ENCODE peak calls at places on chromosomes 13 and 19, in six cellular contexts. K is A549; A is fibroblast of pulmonary artery; G is CD8-positive, alpha-beta T cell; Y is neural progenitor cell; I is OCI-LY7. H is an unnamed sample.

GRCh38 chr19:48181505-48181904 is 11.0 kb downstream of the ZSWIM9 start:
- DNase-seq in K (no peak), I (no peak), Y (no peak), G (no peak), A (no peak), H (no peak)

GRCh38 chr19:41335467-41335866 is 18.3 kb downstream of the TGFB1 start:
- DNase-seq in Y (no peak), A (no peak), G (no peak), I (no peak), K (no peak), H (no peak)

GRCh38 chr13:44243198-44243852 is 130.3 kb upstream of the SERP2 start:
- DNase-seq in A (peak; percentile 86), I (peak; percentile 84), K (no peak), G (no peak), Y (peak; percentile 59), H (peak; percentile 49)

GRCh38 chr19:56933014-56933705 is 92.6 kb upstream of the PEG3 start:
- DNase-seq in I (no peak), A (no peak), K (no peak), G (no peak), Y (no peak), H (no peak)

GRCh38 chr19:52665529-52665928 is 27.4 kb upstream of the ZNF83 start:
- DNase-seq in K (no peak), G (no peak), A (no peak), I (no peak), Y (no peak), H (no peak)

GRCh38 chr13:33174980-33175379 is 110.6 kb downstream of the STARD13 start:
- DNase-seq in K (no peak), Y (no peak), A (no peak), I (no peak), G (no peak), H (no peak)

GRCh38 chr13:83780201-83780600 is 102.1 kb downstream of the SLITRK1 start:
- DNase-seq in G (no peak), A (peak; percentile 63), K (no peak), I (peak; percentile 4), Y (peak; percentile 39), H (peak; percentile 10)

GRCh38 chr19:41323430-41324125 is 13.6 kb downstream of the CCDC97 start:
- DNase-seq in I (no peak), K (peak; percentile 93), Y (no peak), G (no peak), A (peak; percentile 96), H (peak; percentile 69)

GRCh38 chr13:34025746-34026145 is 207.8 kb downstream of the RFC3 start:
- DNase-seq in G (no peak), K (no peak), A (peak; percentile 64), I (no peak), Y (no peak), H (no peak)

GRCh38 chr13:76016799-76017198 is 380.7 kb downstream of the LMO7 start:
- DNase-seq in Y (peak; percentile 30), G (no peak), A (peak; percentile 46), K (no peak), I (peak; percentile 11), H (peak; percentile 7)

GRCh38 chr19:41914906-41915247 is 13.4 kb downstream of the ERFL start:
- DNase-seq in I (no peak), K (no peak), A (no peak), Y (no peak), G (no peak), H (no peak)

GRCh38 chr13:94300401-94300800 is 179.1 kb downstream of the DCT start:
- DNase-seq in A (no peak), G (no peak), K (no peak), Y (peak; percentile 11), I (no peak), H (no peak)

GRCh38 chr13:24301434-24301833 is 7.9 kb upstream of the C1QTNF9 start:
- DNase-seq in G (no peak), A (no peak), K (no peak), I (no peak), Y (no peak), H (no peak)

GRCh38 chr13:24304620-24305019 is 4.8 kb upstream of the C1QTNF9 start:
- DNase-seq in G (no peak), Y (no peak), K (no peak), A (no peak), I (no peak), H (no peak)

GRCh38 chr13:24299488-24300114 is 9.8 kb upstream of the C1QTNF9 start:
- DNase-seq in K (no peak), A (no peak), Y (no peak), G (no peak), I (no peak), H (no peak)

GRCh38 chr13:24306632-24307031 is 2.7 kb upstream of the C1QTNF9 start:
- DNase-seq in I (no peak), K (no peak), G (no peak), Y (no peak), A (peak; percentile 13), H (no peak)

DNA sequence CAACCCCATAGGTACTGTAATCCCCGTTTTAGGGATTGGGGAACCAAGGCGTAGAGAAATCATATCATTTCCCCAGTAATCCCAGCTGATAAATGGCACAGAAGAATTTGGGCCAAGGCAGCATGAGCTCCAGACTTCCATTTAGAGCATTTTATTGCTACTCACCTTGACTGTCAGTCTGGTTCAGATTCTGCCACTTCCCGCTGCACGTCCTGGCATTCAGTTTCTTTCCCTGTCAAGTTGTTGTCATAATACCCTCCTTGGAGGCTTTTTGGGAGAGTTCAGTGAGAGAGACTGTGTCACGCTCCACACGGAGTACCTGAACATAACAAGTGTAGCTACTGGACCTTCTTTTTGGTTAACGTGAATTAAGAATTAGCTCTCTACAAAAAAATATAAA is 7.5 kb upstream of the C1QTNF9 start:
- DNase-seq in Y (no peak), G (no peak), K (no peak), I (no peak), A (no peak), H (no peak)
- TF ChIP-seq CTCF in Y (no peak), G (no peak), K (no peak), I (no peak), A (no peak), H (no peak)

GRCh38 chr19:9941236-9941635 is 4.9 kb upstream of the OLFM2 start:
- DNase-seq in G (no peak), A (no peak), K (no peak), Y (no peak), I (no peak), H (no peak)

GRCh38 chr19:9941646-9942045 is 5.3 kb upstream of the OLFM2 start:
- DNase-seq in K (no peak), Y (no peak), G (no peak), I (no peak), A (no peak), H (no peak)

GRCh38 chr19:9943744-9944143 is 7.4 kb upstream of the OLFM2 start:
- DNase-seq in K (no peak), I (no peak), A (no peak), G (no peak), Y (no peak), H (no peak)

GRCh38 chr19:9947441-9947840 is 11.1 kb upstream of the OLFM2 start:
- DNase-seq in Y (no peak), I (no peak), A (no peak), K (no peak), G (no peak), H (no peak)

DNA sequence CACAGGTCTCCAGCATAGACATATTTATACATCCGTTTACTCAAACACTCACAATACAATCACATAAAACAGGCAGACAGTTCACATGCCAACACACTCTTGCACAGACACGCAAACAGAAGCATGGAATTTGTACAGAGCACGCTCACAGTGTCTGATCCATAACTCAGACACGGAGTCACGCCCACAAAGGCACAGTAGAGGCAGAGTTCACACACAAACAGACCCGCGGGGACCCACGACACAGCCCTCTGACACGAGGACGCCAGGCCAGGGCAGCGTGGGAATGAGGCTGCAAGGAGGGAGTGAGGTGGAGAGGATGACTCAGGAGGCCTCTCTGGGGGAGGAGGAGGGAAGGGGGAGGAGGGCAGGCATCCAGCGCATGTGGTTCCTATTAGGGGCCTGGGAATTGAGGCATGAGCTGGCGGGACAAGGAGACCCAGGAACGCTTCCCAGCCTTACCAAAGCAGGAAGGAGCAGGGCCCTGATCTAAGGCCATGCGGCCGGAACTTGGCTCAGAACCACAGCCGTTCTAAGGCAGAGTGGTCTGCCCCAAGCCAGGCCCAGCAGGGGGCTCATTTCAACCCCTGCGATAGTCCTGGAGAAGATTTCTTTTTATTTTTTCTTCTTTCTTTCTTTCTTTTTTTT is 9.1 kb upstream of the OLFM2 start:
- DNase-seq in A (peak; percentile 98), Y (peak; percentile 31), I (no peak), K (no peak), G (no peak), H (peak; percentile 56)
- TF ChIP-seq CTCF in A (peak; percentile 25), Y (no peak), I (no peak), K (no peak), G (no peak), H (no peak)

GRCh38 chr19:15264933-15265206 is 32.6 kb upstream of the EPHX3 start:
- DNase-seq in I (no peak), K (no peak), G (no peak), A (no peak), Y (no peak), H (no peak)
- TF ChIP-seq CTCF in I (no peak), K (no peak), G (no peak), A (no peak), Y (no peak), H (no peak)

GRCh38 chr19:35739275-35740107 is 2.8 kb downstream of the IGFLR1 start:
- DNase-seq in K (no peak), I (no peak), G (no peak), Y (no peak), A (no peak), H (no peak)

GRCh38 chr19:35740108-35740422 is 2.2 kb downstream of the IGFLR1 start:
- DNase-seq in G (no peak), Y (peak; percentile 25), A (no peak), I (no peak), K (no peak), H (no peak)

GRCh38 chr19:35741216-35741541 is 1.1 kb downstream of the IGFLR1 start:
- DNase-seq in I (no peak), A (no peak), K (no peak), G (no peak), Y (no peak), H (no peak)

GRCh38 chr19:35742121-35742724 is at the start of gene IGFLR1:
- DNase-seq in K (no peak), A (no peak), I (peak; percentile 75), Y (no peak), G (peak; percentile 48), H (no peak)

GRCh38 chr19:35740423-35741215 is 1.6 kb downstream of the IGFLR1 start:
- DNase-seq in K (peak; percentile 100), I (peak; percentile 97), A (peak; percentile 97), Y (peak; percentile 99), G (peak; percentile 95), H (peak; percentile 98)
- TF ChIP-seq CTCF in K (no peak), I (peak; percentile 61), A (peak; percentile 7), Y (peak; percentile 56), G (no peak), H (peak; percentile 26)